ENCODE peak calls at places on chromosomes 7 and 10, in four cellular contexts. L, O, Y and X are unnamed samples.

GRCh38 chr7:70676243-70676642 is 455.7 kb upstream of the GALNT17 start:
- DNase-seq in L (no peak), O (no peak), Y (no peak), X (no peak)

GRCh38 chr7:94364816-94365215 is 29.9 kb upstream of the COL1A2 start:
- DNase-seq in L (no peak), O (no peak), Y (no peak), X (no peak)

GRCh38 chr10:3825244-3825643 is 40.2 kb upstream of the KLF6 start:
- DNase-seq in L (no peak), O (peak), Y (no peak), X (no peak)

GRCh38 chr7:22860784-22861482 is 38.3 kb upstream of the TOMM7 start:
- DNase-seq in L (no peak), O (peak), Y (no peak), X (peak)

GRCh38 chr7:114533151-114533550 is 118.5 kb downstream of the FOXP2 start:
- DNase-seq in L (no peak), O (no peak), Y (no peak), X (peak)

GRCh38 chr10:93757136-93757535 is 600 bp upstream of the LGI1 start:
- DNase-seq in L (no peak), O (no peak), Y (no peak), X (peak)

GRCh38 chr7:73669316-73669715 is 1.7 kb downstream of the VPS37D start:
- DNase-seq in L (no peak), O (no peak), Y (no peak), X (no peak)

GRCh38 chr7:23396222-23396621 is 74.1 kb downstream of the IGF2BP3 start:
- DNase-seq in L (no peak), O (no peak), Y (no peak), X (no peak)

GRCh38 chr7:30331338-30331737 is 46.9 kb downstream of the ZNRF2 start:
- DNase-seq in L (no peak), O (no peak), Y (no peak), X (no peak)

GRCh38 chr10:87053121-87053520 is 33.0 kb downstream of the FAM25A start:
- DNase-seq in L (no peak), O (no peak), Y (no peak), X (no peak)

GRCh38 chr10:133187091-133187905 is 27.3 kb downstream of the KNDC1 start:
- DNase-seq in L (no peak), O (no peak), Y (no peak), X (no peak)

GRCh38 chr10:113680172-113681111 is 730 bp downstream of the CASP7 start:
- DNase-seq in L (peak), O (peak), Y (no peak), X (peak)

GRCh38 chr10:92830478-92831389 is 17.6 kb upstream of the EXOC6 start:
- DNase-seq in L (no peak), O (no peak), Y (peak), X (no peak)

GRCh38 chr10:23826399-23826798 is 382.5 kb upstream of the KIAA1217 start:
- DNase-seq in L (no peak), O (peak), Y (peak), X (peak)

GRCh38 chr10:78516236-78516635 is 482.6 kb downstream of the RPS24 start:
- DNase-seq in L (no peak), O (no peak), Y (peak), X (no peak)

GRCh38 chr10:84521015-84521414 is 192.6 kb downstream of the CCSER2 start:
- DNase-seq in L (no peak), O (no peak), Y (no peak), X (no peak)

GRCh38 chr10:84521468-84521867 is 193.1 kb downstream of the CCSER2 start:
- DNase-seq in L (no peak), O (no peak), Y (no peak), X (no peak)

GRCh38 chr10:84523509-84523908 is 195.1 kb downstream of the CCSER2 start:
- DNase-seq in L (no peak), O (peak), Y (no peak), X (no peak)

GRCh38 chr10:84524435-84524834 is 196.0 kb downstream of the CCSER2 start:
- DNase-seq in L (no peak), O (no peak), Y (no peak), X (no peak)

DNA sequence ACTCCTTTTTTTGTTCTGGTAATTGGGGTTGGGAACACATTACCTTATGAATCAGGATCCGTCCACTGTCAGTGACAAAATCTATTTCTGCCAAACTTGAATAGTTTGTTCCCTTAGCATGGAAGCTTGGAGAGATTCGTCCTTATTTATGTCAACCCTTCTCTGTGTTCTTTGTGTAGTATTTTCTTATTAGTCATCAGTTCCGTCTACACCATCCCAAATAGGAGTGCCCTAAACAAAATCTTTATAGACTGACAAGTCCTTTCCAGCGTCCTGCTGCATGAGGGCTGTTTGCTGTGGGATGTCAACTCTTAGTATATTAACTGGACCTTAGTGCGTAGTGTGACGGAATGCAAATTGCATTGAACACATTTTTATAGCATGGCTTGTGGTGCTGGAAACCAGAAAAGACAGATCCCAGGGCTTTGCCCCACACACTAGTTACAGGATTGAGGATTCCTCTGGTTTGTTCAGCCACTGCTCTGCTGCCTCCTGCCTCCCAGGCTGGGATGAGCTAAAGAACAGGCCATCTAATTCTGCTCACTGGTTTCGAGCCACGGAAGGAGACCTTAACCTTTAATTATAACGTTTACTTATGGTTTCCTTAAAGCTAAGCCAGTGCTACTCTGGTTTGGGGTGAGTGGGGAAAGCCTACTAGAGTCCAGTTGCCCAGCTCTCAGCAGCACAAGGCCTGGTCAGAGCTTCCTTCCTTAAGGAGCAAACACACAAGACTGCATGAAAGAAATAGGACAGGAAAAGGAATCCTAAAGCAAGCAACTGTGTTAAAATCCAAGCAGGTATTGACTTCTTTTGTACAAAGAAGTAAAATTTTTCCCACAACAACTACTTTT is 194.4 kb downstream of the CCSER2 start:
- DNase-seq in L (no peak), O (no peak), Y (no peak), X (no peak)
- TF ChIP-seq SUZ12 in L (no peak), O (no peak), Y (no peak), X (no peak)

DNA sequence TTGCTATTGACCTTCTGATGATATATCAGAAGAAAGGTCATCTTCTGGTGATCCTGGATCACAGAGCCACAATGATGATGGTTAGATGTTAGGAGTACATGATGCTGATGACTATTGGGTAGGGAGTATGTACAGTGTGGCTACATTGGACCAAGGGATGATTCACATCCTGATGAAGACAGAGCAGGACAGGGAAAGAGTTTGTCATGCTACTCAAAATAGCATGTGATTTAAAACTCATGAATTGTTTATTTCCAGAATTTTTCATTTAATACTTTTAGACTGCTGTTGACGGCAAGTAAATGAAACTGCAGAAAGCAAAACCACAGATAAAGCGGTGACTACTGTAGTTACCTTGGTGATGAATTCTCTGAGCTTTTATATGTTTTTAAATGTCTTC is 397.3 kb downstream of the PPP1R3A start:
- DNase-seq in L (no peak), O (no peak), Y (no peak), X (no peak)
- TF ChIP-seq SP1 in L (no peak), O (no peak), Y (no peak), X (no peak)

GRCh38 chr7:54678763-54679396 is 80.1 kb downstream of the SEC61G start:
- DNase-seq in L (no peak), O (no peak), Y (no peak), X (no peak)
- TF ChIP-seq SUZ12 in L (no peak), O (no peak), Y (no peak), X (no peak)

GRCh38 chr7:100090527-100091410 is 2.0 kb downstream of the COPS6 start:
- DNase-seq in L (no peak), O (no peak), Y (no peak), X (no peak)

GRCh38 chr7:100091411-100092181 is 2.8 kb downstream of the COPS6 start:
- DNase-seq in L (no peak), O (no peak), Y (peak), X (no peak)

GRCh38 chr7:100088095-100088620 is 611 bp upstream of the COPS6 start:
- DNase-seq in L (no peak), O (no peak), Y (no peak), X (no peak)

GRCh38 chr7:100088621-100089457 is at the start of gene COPS6:
- DNase-seq in L (no peak), O (peak), Y (peak), X (peak)

GRCh38 chr7:100089458-100090201 is 861 bp downstream of the COPS6 start:
- DNase-seq in L (no peak), O (no peak), Y (no peak), X (no peak)
- TF ChIP-seq SP1 in L (no peak), O (no peak), Y (no peak), X (no peak)

GRCh38 chr10:26214538-26215461 is 1.8 kb upstream of the GAD2 start:
- DNase-seq in L (no peak), O (no peak), Y (peak), X (no peak)

GRCh38 chr10:26216577-26216948 is at the start of gene GAD2:
- DNase-seq in L (no peak), O (no peak), Y (peak), X (no peak)

GRCh38 chr10:26215534-26215922 is 1.0 kb upstream of the GAD2 start:
- DNase-seq in L (no peak), O (no peak), Y (no peak), X (no peak)

GRCh38 chr10:26216949-26217395 is 398 bp downstream of the GAD2 start:
- DNase-seq in L (no peak), O (no peak), Y (no peak), X (no peak)

GRCh38 chr10:26215923-26216576 is 524 bp upstream of the GAD2 start:
- DNase-seq in L (no peak), O (no peak), Y (peak), X (peak)
- TF ChIP-seq SUZ12 in L (peak), O (no peak), Y (no peak), X (no peak)